ENCODE peak calls at places on chromosomes 2 and 18, in ten cellular contexts. O is pancreas; D is NCI-H510A treated with DMSO at 0.1 percent for 48 hours; V is adrenal gland; L is DND-41; A is foreskin fibroblast; Z is activated effector memory CD4-positive, alpha-beta T cell treated with Interleukin-2 at 50 U/mL for 16 hours; Y is stimulated activated CD4-positive, alpha-beta T cell treated with anti-CD3 and anti-CD28 coated beads, TNF-alpha, amount 100 ng/mL, for 24 hours; P is activated CD8-positive, alpha-beta memory T cell treated with anti-CD3 and anti-CD28 coated beads for 24 hours; S is GM12865. W is an unnamed sample.

GRCh38 chr2:71530246-71530986 is 77.1 kb downstream of the DYSF start:
- DNase-seq in Y (no peak), A (peak), L (peak), D (peak), Z (no peak), O (no peak), P (no peak), S (peak), V (peak), W (peak)

GRCh38 chr2:8608411-8608954 is 73.4 kb upstream of the ID2 start:
- DNase-seq in P (no peak), Z (no peak), O (no peak), S (peak), Y (no peak), D (no peak), L (peak), A (no peak), V (no peak), W (no peak)

GRCh38 chr2:240302041-240302440 is 133.4 kb upstream of the GPC1 start:
- DNase-seq in V (no peak), A (no peak), Y (no peak), D (no peak), P (no peak), S (no peak), L (no peak), O (no peak), Z (no peak), W (no peak)

GRCh38 chr2:12665334-12665733 is 51.4 kb upstream of the TRIB2 start:
- DNase-seq in Z (no peak), P (no peak), A (peak), Y (no peak), L (no peak), O (no peak), D (no peak), S (no peak), V (no peak), W (no peak)

GRCh38 chr2:225566798-225567197 is 167.3 kb downstream of the NYAP2 start:
- DNase-seq in P (no peak), D (no peak), L (no peak), O (no peak), Y (no peak), S (no peak), Z (no peak), A (peak), V (no peak), W (no peak)

GRCh38 chr2:241111443-241111810 is 9.3 kb upstream of the MTERF4 start:
- DNase-seq in A (no peak), V (no peak), P (peak), Y (no peak), L (no peak), S (peak), Z (no peak), O (no peak), D (no peak), W (no peak)

GRCh38 chr2:100197643-100198153 is 55.3 kb upstream of the AFF3 start:
- DNase-seq in Z (no peak), L (no peak), V (peak), A (peak), S (no peak), D (peak), Y (no peak), O (peak), P (no peak), W (peak)

GRCh38 chr2:168992591-168993349 is 38.4 kb downstream of the ABCB11 start:
- DNase-seq in Z (no peak), O (no peak), P (no peak), S (no peak), V (no peak), Y (no peak), L (no peak), A (peak), D (no peak), W (no peak)

GRCh38 chr2:7748717-7749415 is 831.7 kb downstream of the RNF144A start:
- DNase-seq in S (peak), Z (no peak), V (no peak), A (no peak), L (peak), Y (no peak), P (no peak), D (no peak), O (no peak), W (peak)

GRCh38 chr2:4725618-4726017 is 966.6 kb upstream of the SOX11 start:
- DNase-seq in P (no peak), Y (no peak), L (no peak), O (no peak), S (no peak), V (no peak), Z (no peak), D (no peak), A (no peak), W (no peak)

GRCh38 chr2:100965596-100965995 is 36.5 kb upstream of the RPL31 start:
- DNase-seq in Y (no peak), O (no peak), Z (no peak), V (no peak), L (no peak), A (no peak), P (no peak), S (no peak), D (no peak), W (no peak)

GRCh38 chr18:55300469-55301195 is 287.4 kb downstream of the TCF4 start:
- DNase-seq in Z (no peak), O (no peak), L (no peak), P (no peak), Y (no peak), S (peak), A (peak), D (peak), V (no peak), W (no peak)

GRCh38 chr2:205161156-205161555 is 521.1 kb upstream of the NRP2 start:
- DNase-seq in P (no peak), D (no peak), Y (no peak), A (peak), Z (no peak), L (no peak), O (no peak), V (no peak), S (no peak), W (no peak)

GRCh38 chr2:9703085-9703641 is 72.4 kb upstream of the YWHAQ start:
- DNase-seq in V (peak), D (no peak), A (peak), S (peak), Z (peak), Y (peak), L (peak), P (peak), O (no peak), W (peak)

GRCh38 chr2:38712413-38712812 is 38.7 kb downstream of the SRSF7 start:
- DNase-seq in A (no peak), Z (no peak), L (no peak), V (no peak), P (no peak), D (no peak), S (no peak), Y (no peak), O (no peak), W (no peak)

GRCh38 chr2:177328056-177328455 is 63.5 kb upstream of the NFE2L2 start:
- DNase-seq in Y (no peak), D (no peak), P (no peak), Z (no peak), A (peak), S (no peak), V (peak), L (no peak), O (no peak), W (no peak)

GRCh38 chr2:176188969-176189665 is 649 bp downstream of the HOXD1 start:
- DNase-seq in O (no peak), A (peak), P (peak), L (no peak), V (no peak), Y (no peak), D (peak), Z (no peak), S (no peak), W (no peak)

GRCh38 chr2:68463287-68463877 is 3.7 kb downstream of the FBXO48 start:
- DNase-seq in L (no peak), O (no peak), Y (no peak), A (peak), V (no peak), D (peak), Z (no peak), P (no peak), S (peak), W (no peak)

GRCh38 chr2:10831387-10831985 is 18.9 kb upstream of the PDIA6 start:
- DNase-seq in S (no peak), P (no peak), Z (no peak), O (no peak), Y (no peak), D (no peak), L (no peak), A (no peak), V (no peak), W (peak)

GRCh38 chr2:179440642-179441251 is 176.1 kb upstream of the SESTD1 start:
- DNase-seq in V (no peak), S (peak), A (peak), Y (no peak), O (no peak), D (peak), P (no peak), Z (no peak), L (peak), W (no peak)

GRCh38 chr2:227415538-227416424 is 28.0 kb upstream of the SCYGR1 start:
- DNase-seq in S (peak), P (no peak), V (peak), Z (no peak), O (no peak), Y (no peak), A (peak), L (no peak), D (no peak), W (peak)

GRCh38 chr18:44090453-44090852 is 590.2 kb upstream of the SETBP1 start:
- DNase-seq in V (no peak), S (no peak), Y (no peak), A (no peak), D (no peak), P (no peak), Z (no peak), O (no peak), L (no peak), W (no peak)

GRCh38 chr2:239240480-239240881 is 160.3 kb downstream of the HDAC4 start:
- DNase-seq in V (peak), Z (no peak), O (no peak), S (no peak), D (peak), A (peak), Y (no peak), P (peak), L (no peak), W (no peak)

GRCh38 chr2:85853499-85854165 is 35.2 kb downstream of the ST3GAL5 start:
- DNase-seq in O (no peak), P (peak), S (peak), Z (no peak), Y (no peak), D (no peak), L (peak), V (no peak), A (no peak), W (no peak)

GRCh38 chr2:102304268-102304667 is 7.1 kb upstream of the IL1RL1 start:
- DNase-seq in Y (no peak), V (no peak), O (no peak), Z (no peak), D (no peak), S (no peak), P (no peak), L (no peak), A (peak), W (no peak)

GRCh38 chr2:238997684-238998083 is 149.8 kb downstream of the TWIST2 start:
- DNase-seq in O (no peak), Y (no peak), L (no peak), S (no peak), Z (no peak), V (no peak), A (no peak), D (no peak), P (peak), W (no peak)

GRCh38 chr18:44771957-44772917 is 91.5 kb downstream of the SETBP1 start:
- DNase-seq in V (no peak), S (no peak), L (no peak), A (peak), Z (no peak), D (peak), O (no peak), Y (no peak), P (no peak), W (no peak)

W was measured in SJCRH30.